ENCODE peak calls at places on chromosomes 3 and 15, in ten cellular contexts. Q, J, C, A, D, O, T, I, H and B are unnamed samples.

GRCh38 chr3:70539908-70540307 is 227.5 kb upstream of the MDFIC2 start:
- DNase-seq in H (no peak), D (peak), Q (no peak), O (no peak), C (no peak), J (no peak), A (no peak), T (no peak), I (no peak), B (no peak)

GRCh38 chr3:127019449-127019848 is 36.5 kb downstream of the PLXNA1 start:
- DNase-seq in I (no peak), J (peak), T (no peak), O (no peak), H (no peak), Q (peak), A (peak), D (peak), C (no peak), B (no peak)

GRCh38 chr15:41790756-41791546 is 16.7 kb downstream of the MAPKBP1 start:
- DNase-seq in H (no peak), T (no peak), I (no peak), C (no peak), Q (peak), A (peak), D (peak), J (peak), O (no peak), B (no peak)

GRCh38 chr15:78024141-78024567 is 53.4 kb downstream of the TBC1D2B start:
- DNase-seq in O (no peak), T (no peak), Q (no peak), A (no peak), J (no peak), H (no peak), C (no peak), D (no peak), I (no peak), B (no peak)

GRCh38 chr3:63724987-63725386 is 72.5 kb downstream of the SNTN start:
- DNase-seq in I (no peak), H (no peak), D (peak), O (no peak), Q (peak), J (peak), T (no peak), C (no peak), A (peak), B (no peak)

GRCh38 chr3:147924755-147925154 is 515.6 kb downstream of the ZIC1 start:
- DNase-seq in O (no peak), D (no peak), A (peak), I (no peak), C (no peak), Q (no peak), H (no peak), J (no peak), T (no peak), B (no peak)

GRCh38 chr15:74238984-74239645 is 3.0 kb downstream of the CCDC33 start:
- DNase-seq in H (no peak), I (no peak), C (no peak), A (no peak), T (no peak), J (no peak), D (no peak), O (no peak), Q (no peak), B (no peak)

GRCh38 chr15:87638554-87639083 is 617.9 kb downstream of the NTRK3 start:
- DNase-seq in H (no peak), D (no peak), I (no peak), C (no peak), Q (no peak), J (no peak), O (no peak), T (no peak), A (no peak), B (no peak)